ENCODE peak calls at places on chromosome 3, in seven cellular contexts. One of them, this sample, is unnamed.

GRCh38 chr3:15502616-15503015 is 18.9 kb downstream of the COLQ start:
- DNase-seq in GM12878: no peak
- DNase-seq in HCT116: no peak
- DNase-seq in HepG2: no peak
- DNase-seq in WTC11: no peak
- DNase-seq in K562: no peak
- DNase-seq in H1: no peak
- DNase-seq in this sample: no peak

GRCh38 chr3:169026543-169027181 is 636.9 kb downstream of the MECOM start:
- DNase-seq in K562: no peak
- DNase-seq in H1: no peak
- DNase-seq in HepG2: peak; percentile 1
- DNase-seq in WTC11: no peak
- DNase-seq in GM12878: no peak
- DNase-seq in HCT116: peak; percentile 26
- DNase-seq in this sample: no peak

GRCh38 chr3:194849166-194849875 is 163.6 kb downstream of the FAM43A start:
- DNase-seq in HepG2: peak; percentile 11
- DNase-seq in HCT116: no peak
- DNase-seq in WTC11: no peak
- DNase-seq in H1: no peak
- DNase-seq in GM12878: no peak
- DNase-seq in K562: no peak
- DNase-seq in this sample: no peak

GRCh38 chr3:112470791-112471190 is 28.5 kb downstream of the BTLA start:
- DNase-seq in K562: no peak
- DNase-seq in WTC11: no peak
- DNase-seq in GM12878: no peak
- DNase-seq in H1: no peak
- DNase-seq in HepG2: no peak
- DNase-seq in HCT116: no peak
- DNase-seq in this sample: no peak

GRCh38 chr3:37673391-37673790 is 188.3 kb upstream of the CTDSPL start:
- DNase-seq in HepG2: no peak
- DNase-seq in H1: no peak
- DNase-seq in GM12878: no peak
- DNase-seq in WTC11: no peak
- DNase-seq in K562: no peak
- DNase-seq in HCT116: no peak
- DNase-seq in this sample: no peak

GRCh38 chr3:19471147-19471546 is 322.8 kb downstream of the KCNH8 start:
- DNase-seq in HCT116: no peak
- DNase-seq in GM12878: no peak
- DNase-seq in H1: no peak
- DNase-seq in K562: no peak
- DNase-seq in HepG2: no peak
- DNase-seq in WTC11: no peak
- DNase-seq in this sample: no peak

GRCh38 chr3:3636815-3637214 is 162.4 kb upstream of the LRRN1 start:
- DNase-seq in HCT116: no peak
- DNase-seq in WTC11: no peak
- DNase-seq in K562: no peak
- DNase-seq in H1: no peak
- DNase-seq in GM12878: no peak
- DNase-seq in HepG2: no peak
- DNase-seq in this sample: no peak

GRCh38 chr3:145145461-145145860 is 1015.5 kb downstream of the PLOD2 start:
- DNase-seq in WTC11: no peak
- DNase-seq in GM12878: no peak
- DNase-seq in K562: no peak
- DNase-seq in H1: no peak
- DNase-seq in HepG2: no peak
- DNase-seq in HCT116: no peak
- DNase-seq in this sample: no peak

GRCh38 chr3:50542177-50543034 is 25.1 kb downstream of the C3orf18 start:
- DNase-seq in H1: peak; percentile 94
- DNase-seq in GM12878: no peak
- DNase-seq in WTC11: peak; percentile 87
- DNase-seq in K562: peak; percentile 72
- DNase-seq in HCT116: peak; percentile 41
- DNase-seq in HepG2: peak; percentile 40
- DNase-seq in this sample: peak; percentile 88

GRCh38 chr3:12436514-12437222 is 47.6 kb upstream of the TSEN2 start:
- DNase-seq in K562: no peak
- DNase-seq in GM12878: no peak
- DNase-seq in WTC11: no peak
- DNase-seq in HepG2: no peak
- DNase-seq in H1: no peak
- DNase-seq in HCT116: no peak
- DNase-seq in this sample: no peak

GRCh38 chr3:130516645-130517512 is at the start of gene COL6A6:
- DNase-seq in H1: peak; percentile 63
- DNase-seq in GM12878: no peak
- DNase-seq in WTC11: peak; percentile 41
- DNase-seq in HCT116: no peak
- DNase-seq in K562: peak; percentile 16
- DNase-seq in HepG2: no peak
- DNase-seq in this sample: peak; percentile 36

GRCh38 chr3:123405021-123405420 is 43.9 kb downstream of the ADCY5 start:
- DNase-seq in HCT116: no peak
- DNase-seq in H1: no peak
- DNase-seq in WTC11: no peak
- DNase-seq in GM12878: no peak
- DNase-seq in K562: no peak
- DNase-seq in HepG2: no peak
- DNase-seq in this sample: no peak

GRCh38 chr3:32703491-32703968 is 18.5 kb downstream of the CNOT10 start:
- DNase-seq in GM12878: no peak
- DNase-seq in K562: no peak
- DNase-seq in HCT116: no peak
- DNase-seq in H1: no peak
- DNase-seq in WTC11: no peak
- DNase-seq in HepG2: peak; percentile 80
- DNase-seq in this sample: no peak

GRCh38 chr3:50806806-50807205 is 132.1 kb downstream of the DOCK3 start:
- DNase-seq in K562: no peak
- DNase-seq in HepG2: no peak
- DNase-seq in H1: no peak
- DNase-seq in HCT116: no peak
- DNase-seq in WTC11: peak; percentile 36
- DNase-seq in GM12878: no peak
- DNase-seq in this sample: no peak

GRCh38 chr3:67551366-67552016 is 102.9 kb downstream of the SUCLG2 start:
- DNase-seq in HepG2: no peak
- DNase-seq in HCT116: no peak
- DNase-seq in GM12878: no peak
- DNase-seq in K562: no peak
- DNase-seq in H1: no peak
- DNase-seq in WTC11: no peak
- DNase-seq in this sample: no peak

GRCh38 chr3:128553560-128553959 is 60.6 kb upstream of the GATA2 start:
- DNase-seq in GM12878: no peak
- DNase-seq in H1: no peak
- DNase-seq in WTC11: no peak
- DNase-seq in K562: no peak
- DNase-seq in HepG2: no peak
- DNase-seq in HCT116: no peak
- DNase-seq in this sample: no peak

GRCh38 chr3:20930034-20930433 is 744.0 kb upstream of the SGO1 start:
- DNase-seq in WTC11: peak; percentile 33
- DNase-seq in GM12878: no peak
- DNase-seq in K562: peak; percentile 41
- DNase-seq in H1: no peak
- DNase-seq in HCT116: no peak
- DNase-seq in HepG2: no peak
- DNase-seq in this sample: peak; percentile 5

GRCh38 chr3:46109635-46110005 is 82.3 kb upstream of the XCR1 start:
- DNase-seq in K562: no peak
- DNase-seq in WTC11: no peak
- DNase-seq in H1: no peak
- DNase-seq in GM12878: no peak
- DNase-seq in HepG2: no peak
- DNase-seq in HCT116: no peak
- DNase-seq in this sample: no peak
- TF ChIP-seq SP1 in K562: no peak
- TF ChIP-seq SP1 in WTC11: no peak
- TF ChIP-seq SP1 in H1: no peak
- TF ChIP-seq SP1 in GM12878: no peak
- TF ChIP-seq SP1 in HepG2: no peak
- TF ChIP-seq SP1 in HCT116: no peak
- TF ChIP-seq SP1 in this sample: no peak

GRCh38 chr3:73622135-73622534 is 2.6 kb downstream of the PDZRN3 start:
- DNase-seq in HepG2: peak; percentile 3
- DNase-seq in GM12878: no peak
- DNase-seq in WTC11: peak; percentile 27
- DNase-seq in K562: no peak
- DNase-seq in H1: no peak
- DNase-seq in HCT116: no peak
- DNase-seq in this sample: no peak
- TF ChIP-seq SP1 in HepG2: no peak
- TF ChIP-seq SP1 in GM12878: no peak
- TF ChIP-seq SP1 in WTC11: no peak
- TF ChIP-seq SP1 in K562: no peak
- TF ChIP-seq SP1 in H1: no peak
- TF ChIP-seq SP1 in HCT116: no peak
- TF ChIP-seq SP1 in this sample: no peak

GRCh38 chr3:41196499-41197410 is 2.5 kb upstream of the CTNNB1 start:
- DNase-seq in K562: no peak
- DNase-seq in H1: no peak
- DNase-seq in HepG2: no peak
- DNase-seq in GM12878: no peak
- DNase-seq in HCT116: no peak
- DNase-seq in WTC11: no peak
- DNase-seq in this sample: no peak

GRCh38 chr3:41198046-41198445 is 1.3 kb upstream of the CTNNB1 start:
- DNase-seq in WTC11: no peak
- DNase-seq in H1: no peak
- DNase-seq in HCT116: no peak
- DNase-seq in GM12878: no peak
- DNase-seq in K562: no peak
- DNase-seq in HepG2: no peak
- DNase-seq in this sample: no peak

GRCh38 chr3:41199866-41200668 is 762 bp downstream of the CTNNB1 start:
- DNase-seq in GM12878: no peak
- DNase-seq in HepG2: no peak
- DNase-seq in K562: peak; percentile 63
- DNase-seq in WTC11: peak; percentile 53
- DNase-seq in HCT116: no peak
- DNase-seq in H1: no peak
- DNase-seq in this sample: peak; percentile 26

GRCh38 chr3:41198950-41199865 is at the start of gene CTNNB1:
- DNase-seq in GM12878: peak; percentile 50
- DNase-seq in H1: peak; percentile 93
- DNase-seq in HepG2: peak; percentile 71
- DNase-seq in HCT116: peak; percentile 83
- DNase-seq in K562: peak; percentile 97
- DNase-seq in WTC11: peak; percentile 91
- DNase-seq in this sample: peak; percentile 69

GRCh38 chr3:41198526-41198925 is 779 bp upstream of the CTNNB1 start:
- DNase-seq in HCT116: no peak
- DNase-seq in K562: peak; percentile 33
- DNase-seq in HepG2: peak; percentile 20
- DNase-seq in GM12878: no peak
- DNase-seq in WTC11: no peak
- DNase-seq in H1: no peak
- DNase-seq in this sample: no peak
- TF ChIP-seq SP1 in HCT116: no peak
- TF ChIP-seq SP1 in K562: no peak
- TF ChIP-seq SP1 in HepG2: no peak
- TF ChIP-seq SP1 in GM12878: no peak
- TF ChIP-seq SP1 in WTC11: no peak
- TF ChIP-seq SP1 in H1: no peak
- TF ChIP-seq SP1 in this sample: no peak

GRCh38 chr3:85726241-85726640 is 767.5 kb downstream of the CADM2 start:
- DNase-seq in H1: no peak
- DNase-seq in WTC11: no peak
- DNase-seq in K562: no peak
- DNase-seq in GM12878: no peak
- DNase-seq in HCT116: no peak
- DNase-seq in HepG2: peak; percentile 89
- DNase-seq in this sample: no peak
- TF ChIP-seq SP1 in H1: no peak
- TF ChIP-seq SP1 in WTC11: no peak
- TF ChIP-seq SP1 in K562: no peak
- TF ChIP-seq SP1 in GM12878: no peak
- TF ChIP-seq SP1 in HCT116: no peak
- TF ChIP-seq SP1 in HepG2: no peak
- TF ChIP-seq SP1 in this sample: no peak

GRCh38 chr3:4988815-4989648 is 9.8 kb downstream of the BHLHE40 start:
- DNase-seq in H1: no peak
- DNase-seq in HCT116: no peak
- DNase-seq in WTC11: no peak
- DNase-seq in K562: peak; percentile 95
- DNase-seq in HepG2: no peak
- DNase-seq in GM12878: no peak
- DNase-seq in this sample: no peak
- TF ChIP-seq SP1 in H1: no peak
- TF ChIP-seq SP1 in HCT116: no peak
- TF ChIP-seq SP1 in WTC11: no peak
- TF ChIP-seq SP1 in K562: no peak
- TF ChIP-seq SP1 in HepG2: no peak
- TF ChIP-seq SP1 in GM12878: no peak
- TF ChIP-seq SP1 in this sample: no peak

GRCh38 chr3:64267774-64268604 is 42.7 kb upstream of the PRICKLE2 start:
- DNase-seq in GM12878: no peak
- DNase-seq in HCT116: no peak
- DNase-seq in HepG2: no peak
- DNase-seq in H1: peak; percentile 77
- DNase-seq in K562: no peak
- DNase-seq in WTC11: peak; percentile 75
- DNase-seq in this sample: peak; percentile 25

GRCh38 chr3:64270861-64271260 is 45.6 kb upstream of the PRICKLE2 start:
- DNase-seq in GM12878: no peak
- DNase-seq in K562: no peak
- DNase-seq in HCT116: no peak
- DNase-seq in HepG2: no peak
- DNase-seq in WTC11: no peak
- DNase-seq in H1: no peak
- DNase-seq in this sample: no peak

GRCh38 chr3:64268926-64269325 is 43.7 kb upstream of the PRICKLE2 start:
- DNase-seq in WTC11: no peak
- DNase-seq in HepG2: no peak
- DNase-seq in HCT116: no peak
- DNase-seq in K562: no peak
- DNase-seq in H1: no peak
- DNase-seq in GM12878: no peak
- DNase-seq in this sample: no peak

GRCh38 chr3:64272271-64272670 is 47.0 kb upstream of the PRICKLE2 start:
- DNase-seq in H1: no peak
- DNase-seq in HepG2: no peak
- DNase-seq in K562: no peak
- DNase-seq in WTC11: no peak
- DNase-seq in HCT116: no peak
- DNase-seq in GM12878: no peak
- DNase-seq in this sample: no peak

DNA sequence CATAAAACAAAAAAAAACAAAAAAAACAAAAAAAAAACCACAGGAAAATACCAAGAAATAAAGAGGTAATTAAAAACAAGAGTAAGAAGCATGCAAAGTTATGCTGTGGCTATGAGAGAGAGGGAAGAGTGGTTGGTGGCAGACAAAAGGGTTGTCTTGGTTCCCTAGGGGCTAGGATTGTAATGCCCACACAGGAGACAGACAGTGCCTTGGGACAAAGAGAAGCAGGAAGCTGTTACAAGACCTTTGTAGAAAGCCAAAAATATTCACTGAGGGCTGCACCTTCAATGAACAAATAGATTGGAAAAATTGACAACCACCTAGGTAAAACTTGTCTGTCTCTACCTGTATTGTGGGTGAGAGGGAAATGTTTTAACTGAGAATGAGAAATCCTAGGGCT is 44.9 kb upstream of the PRICKLE2 start:
- DNase-seq in HCT116: no peak
- DNase-seq in HepG2: no peak
- DNase-seq in WTC11: no peak
- DNase-seq in GM12878: no peak
- DNase-seq in H1: no peak
- DNase-seq in K562: no peak
- DNase-seq in this sample: no peak
- TF ChIP-seq SP1 in HCT116: no peak
- TF ChIP-seq SP1 in HepG2: no peak
- TF ChIP-seq SP1 in WTC11: no peak
- TF ChIP-seq SP1 in GM12878: no peak
- TF ChIP-seq SP1 in H1: no peak
- TF ChIP-seq SP1 in K562: no peak
- TF ChIP-seq SP1 in this sample: no peak